ENCODE peak calls at places on chromosomes 13 and 19, in nine cellular contexts. J is pancreas; X is NCI-H524; H is fibroblast of pulmonary artery; F is type B pancreatic cell; O is hypothalamus; R is kidney tubule cell; T is stimulated activated CD4-positive, alpha-beta T cell treated with anti-CD3 and anti-CD28 coated beads, TNF-alpha, amount 100 ng/mL, for 4 hours; Y is colonic mucosa. A is an unnamed sample.

GRCh38 chr19:15675560-15675959 is 2.7 kb downstream of the CYP4F12 start:
- DNase-seq in J (no peak), F (no peak), T (no peak), O (no peak), X (no peak), R (no peak), Y (no peak), H (no peak), A (no peak)

GRCh38 chr13:85230754-85231153 is 568.5 kb downstream of the SLITRK6 start:
- DNase-seq in O (no peak), Y (no peak), R (no peak), X (no peak), H (no peak), J (no peak), T (no peak), F (no peak), A (no peak)

GRCh38 chr19:3816566-3817218 is 30.5 kb upstream of the MATK start:
- DNase-seq in O (no peak), T (no peak), X (no peak), F (no peak), J (no peak), H (no peak), Y (no peak), R (no peak), A (no peak)

GRCh38 chr13:114032121-114032799 is 58.4 kb upstream of the C13orf46 start:
- DNase-seq in O (no peak), F (no peak), H (peak), J (no peak), T (no peak), Y (no peak), X (no peak), R (peak), A (no peak)

GRCh38 chr13:112983428-112984196 is 14.6 kb downstream of the MCF2L start:
- DNase-seq in R (no peak), X (no peak), F (no peak), J (no peak), O (no peak), T (no peak), H (no peak), Y (peak), A (no peak)

GRCh38 chr13:24683833-24684599 is 3.8 kb downstream of the ATP12A start:
- DNase-seq in H (peak), F (no peak), T (peak), J (peak), R (peak), Y (peak), O (peak), X (peak), A (peak)

GRCh38 chr19:20503536-20503935 is 62.0 kb downstream of the ZNF737 start:
- DNase-seq in X (no peak), R (peak), O (no peak), H (peak), J (no peak), F (no peak), T (no peak), Y (no peak), A (no peak)

GRCh38 chr19:20078696-20079095 is 896 bp downstream of the ZNF90 start:
- DNase-seq in X (no peak), O (no peak), R (peak), Y (peak), T (no peak), J (peak), F (no peak), H (peak), A (no peak)

GRCh38 chr13:60329221-60329983 is 67.6 kb upstream of the TDRD3 start:
- DNase-seq in Y (peak), R (peak), H (peak), X (peak), T (no peak), J (peak), F (no peak), O (no peak), A (peak)

GRCh38 chr19:29812080-29812880 is 489 bp downstream of the CCNE1 start:
- DNase-seq in J (peak), X (no peak), Y (peak), R (no peak), O (no peak), T (no peak), H (no peak), F (no peak), A (no peak)

GRCh38 chr13:36298535-36299068 is 988 bp upstream of the CCDC169 start:
- DNase-seq in Y (no peak), H (no peak), F (no peak), O (no peak), R (peak), J (no peak), T (no peak), X (no peak), A (no peak)

GRCh38 chr19:56026769-56027168 is 40.2 kb downstream of the NLRP5 start:
- DNase-seq in F (no peak), Y (no peak), H (no peak), O (no peak), X (no peak), J (no peak), T (no peak), R (no peak), A (no peak)